ENCODE peak calls at places on chromosomes 5 and 9, in four cellular contexts. S, Q, V and P are unnamed samples.

GRCh38 chr9:123353041-123353440 is 3.0 kb upstream of the CRB2 start:
- DNase-seq in S (no peak), Q (no peak), V (no peak), P (no peak)

GRCh38 chr5:148829734-148830133 is 3.3 kb downstream of the ADRB2 start:
- DNase-seq in S (no peak), V (no peak), Q (no peak), P (no peak)

GRCh38 chr9:129253820-129254381 is 75.8 kb upstream of the IER5L start:
- DNase-seq in V (no peak), S (no peak), Q (peak), P (no peak)

GRCh38 chr9:95815153-95815552 is 60.3 kb upstream of the ERCC6L2 start:
- DNase-seq in V (no peak), Q (peak), S (no peak), P (no peak)

GRCh38 chr5:103744159-103744558 is 181.6 kb upstream of the NUDT12 start:
- DNase-seq in Q (no peak), S (no peak), V (no peak), P (no peak)

GRCh38 chr9:72280913-72281500 is 84.0 kb downstream of the ZFAND5 start:
- DNase-seq in S (no peak), V (peak), Q (peak), P (peak)

GRCh38 chr5:71482132-71482531 is 26.7 kb downstream of the BDP1 start:
- DNase-seq in Q (no peak), V (peak), S (no peak), P (no peak)

GRCh38 chr9:95461448-95462381 is 55.1 kb downstream of the PTCH1 start:
- DNase-seq in V (no peak), S (no peak), Q (no peak), P (no peak)

GRCh38 chr5:154542581-154542980 is 64.6 kb upstream of the HAND1 start:
- DNase-seq in S (no peak), V (no peak), Q (no peak), P (no peak)

GRCh38 chr5:154542000-154542399 is 64.0 kb upstream of the HAND1 start:
- DNase-seq in V (no peak), S (no peak), Q (no peak), P (no peak)

GRCh38 chr5:154543380-154543779 is 65.4 kb upstream of the HAND1 start:
- DNase-seq in V (no peak), Q (no peak), S (no peak), P (no peak)

GRCh38 chr5:154541553-154541952 is 63.5 kb upstream of the HAND1 start:
- DNase-seq in Q (no peak), S (no peak), V (no peak), P (peak)

GRCh38 chr5:154546719-154547118 is 68.7 kb upstream of the HAND1 start:
- DNase-seq in Q (no peak), V (no peak), S (no peak), P (no peak)
- TF ChIP-seq TCF7 in Q (no peak), V (no peak), S (no peak), P (no peak)

DNA sequence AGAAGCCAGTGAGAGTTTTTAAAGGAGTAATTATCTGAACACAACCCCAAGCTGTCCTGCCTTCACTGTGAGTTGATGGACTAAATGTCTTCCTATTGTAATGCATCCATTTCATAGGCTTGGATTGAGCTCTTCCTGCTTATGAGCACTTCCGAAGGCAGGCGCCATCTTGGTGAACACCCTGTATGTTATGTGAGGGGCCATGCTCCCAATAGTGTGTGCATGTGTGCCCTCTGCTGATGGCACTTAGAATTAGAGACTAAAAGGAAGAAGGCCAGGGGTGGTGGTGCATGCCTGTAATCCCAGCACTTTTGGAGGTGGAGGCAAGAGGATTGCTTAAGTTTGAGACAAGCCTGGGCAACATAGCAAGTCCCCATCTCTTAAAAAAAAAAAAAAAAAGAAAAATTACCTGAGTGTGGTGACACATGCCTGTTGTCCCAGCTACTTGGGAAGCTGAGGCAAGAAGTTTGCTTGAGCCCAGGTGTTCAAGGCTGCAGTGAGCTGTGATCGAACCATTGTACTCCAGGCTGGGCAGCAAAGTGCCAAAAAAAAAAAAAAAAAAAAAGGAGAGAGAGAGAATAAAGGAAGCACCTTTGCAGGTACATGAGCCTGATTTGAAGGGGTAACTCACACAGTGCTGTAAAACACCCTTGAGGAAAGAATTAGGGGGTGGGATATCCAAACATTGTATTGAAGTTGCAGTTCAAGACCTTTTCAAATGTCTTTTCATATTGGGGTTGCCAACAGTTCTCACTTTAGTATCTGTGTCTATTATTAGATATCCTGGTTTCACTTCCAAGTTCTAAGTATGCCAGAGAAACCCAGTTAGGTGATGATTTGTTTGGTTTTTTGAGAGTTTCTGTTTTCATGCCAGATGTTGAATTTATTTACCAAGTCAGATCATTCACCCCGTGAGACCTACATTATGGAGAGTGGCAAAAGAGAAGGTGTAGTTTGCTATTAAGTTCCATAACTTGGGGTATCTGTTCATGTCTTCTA is 64.8 kb downstream of the C9orf152 start:
- DNase-seq in Q (peak), S (no peak), V (no peak), P (peak)
- TF ChIP-seq TCF7 in Q (no peak), S (no peak), V (no peak), P (no peak)

GRCh38 chr9:100990605-100991381 is 37.7 kb upstream of the PLPPR1 start:
- DNase-seq in V (no peak), Q (no peak), S (no peak), P (no peak)
- TF ChIP-seq TCF7 in V (no peak), Q (no peak), S (no peak), P (no peak)

GRCh38 chr5:134818776-134819175 is 27.0 kb upstream of the C5orf24 start:
- DNase-seq in Q (no peak), S (no peak), V (no peak), P (no peak)

GRCh38 chr5:134817006-134817405 is 28.8 kb upstream of the C5orf24 start:
- DNase-seq in V (no peak), Q (no peak), S (no peak), P (no peak)

GRCh38 chr5:134813827-134814226 is 31.9 kb upstream of the C5orf24 start:
- DNase-seq in Q (no peak), S (no peak), V (no peak), P (no peak)

DNA sequence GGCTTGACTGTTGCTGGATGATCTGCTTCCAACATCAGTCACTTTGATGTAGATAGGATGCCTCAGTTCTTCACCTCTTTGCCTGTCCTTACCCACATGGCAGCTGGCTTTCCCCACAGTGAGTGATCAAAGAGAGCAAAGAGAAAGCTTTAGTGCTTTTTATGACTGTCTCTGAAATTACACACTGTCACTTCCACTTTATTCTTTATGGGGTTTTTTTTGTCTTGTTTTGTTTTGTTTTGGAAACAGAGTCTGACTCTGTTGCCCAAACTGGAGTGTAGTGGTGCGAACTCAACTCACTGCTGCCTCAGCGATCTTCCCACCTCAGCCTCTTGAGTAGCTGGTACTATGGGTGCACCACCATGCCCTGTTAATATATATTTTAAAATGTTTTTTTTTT is 32.4 kb upstream of the C5orf24 start:
- DNase-seq in Q (no peak), S (peak), V (no peak), P (no peak)
- TF ChIP-seq TCF7 in Q (no peak), S (peak), V (no peak), P (no peak)

DNA sequence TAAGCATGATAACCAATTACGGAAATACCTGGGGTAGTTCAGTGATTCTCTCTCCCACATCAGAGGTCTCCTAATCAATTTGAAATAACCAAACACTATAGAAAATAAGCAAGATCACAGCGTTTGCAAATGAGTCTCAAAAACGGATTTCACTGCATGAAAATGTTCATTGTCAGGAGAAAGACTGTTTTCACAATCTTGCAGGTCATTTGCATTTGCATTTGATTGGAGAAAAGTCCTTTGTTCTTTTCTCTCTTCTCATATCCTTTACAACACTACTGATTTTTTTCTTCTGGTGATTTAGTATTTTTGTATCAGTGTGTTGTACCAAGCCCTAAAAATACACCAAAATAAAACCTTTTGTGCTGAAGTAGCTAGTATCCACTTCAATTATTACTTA is 36.7 kb upstream of the CDH6 start:
- DNase-seq in S (no peak), V (no peak), Q (no peak), P (no peak)
- TF ChIP-seq TCF7 in S (no peak), V (no peak), Q (no peak), P (no peak)

DNA sequence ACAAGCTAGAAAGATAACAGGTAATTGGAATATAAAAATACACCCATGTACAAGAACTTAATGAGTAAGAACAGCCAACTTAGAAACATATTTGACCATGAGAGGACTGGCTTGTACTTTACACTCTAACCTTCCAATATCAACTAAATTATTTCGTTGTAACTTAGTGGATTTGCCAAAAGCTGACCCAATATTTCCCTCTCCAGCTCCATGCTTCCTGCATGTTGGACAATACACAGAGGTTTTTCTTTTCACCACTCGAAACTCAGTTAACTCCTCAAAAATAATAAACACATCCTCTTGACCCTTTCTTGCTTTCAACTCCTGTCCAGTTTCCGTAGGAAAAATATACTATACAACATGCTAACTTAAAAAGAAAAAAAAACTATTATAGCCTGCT is 188.9 kb downstream of the MPDZ start:
- DNase-seq in Q (no peak), S (no peak), V (no peak), P (no peak)
- TF ChIP-seq TCF7 in Q (no peak), S (no peak), V (no peak), P (no peak)

GRCh38 chr5:93401844-93402243 is 179.2 kb downstream of the NR2F1-AS1 start:
- DNase-seq in S (no peak), V (no peak), Q (no peak), P (no peak)

GRCh38 chr5:93402451-93402850 is 178.6 kb downstream of the NR2F1-AS1 start:
- DNase-seq in V (no peak), S (no peak), Q (no peak), P (no peak)

GRCh38 chr5:93395891-93396465 is 185.0 kb downstream of the NR2F1-AS1 start:
- DNase-seq in S (no peak), V (no peak), Q (no peak), P (no peak)

GRCh38 chr5:93403529-93403928 is 177.5 kb downstream of the NR2F1-AS1 start:
- DNase-seq in V (no peak), Q (no peak), S (no peak), P (no peak)

GRCh38 chr5:93399675-93400074 is 181.3 kb downstream of the NR2F1-AS1 start:
- DNase-seq in Q (no peak), S (no peak), V (no peak), P (no peak)
- TF ChIP-seq TCF7 in Q (no peak), S (no peak), V (no peak), P (no peak)